ENCODE peak calls at places on chromosomes 4 and X, in five cellular contexts. One of them, this sample, is unnamed.

GRCh38 chr4:55127521-55127920 is 2.1 kb upstream of the KDR start:
- DNase-seq in tibial nerve: no peak
- DNase-seq in HepG2: no peak
- DNase-seq in K562: no peak
- DNase-seq in sigmoid colon: no peak
- DNase-seq in this sample: no peak

GRCh38 chr4:13984996-13985780 is 357.7 kb upstream of the BOD1L1 start:
- DNase-seq in tibial nerve: no peak
- DNase-seq in K562: no peak
- DNase-seq in sigmoid colon: no peak
- DNase-seq in HepG2: no peak
- DNase-seq in this sample: no peak

GRCh38 chrX:150361777-150362351 is 1.3 kb upstream of the MAMLD1 start:
- DNase-seq in K562: no peak
- DNase-seq in sigmoid colon: peak
- DNase-seq in HepG2: no peak
- DNase-seq in tibial nerve: no peak
- DNase-seq in this sample: no peak

GRCh38 chrX:25807022-25807421 is 331.1 kb upstream of the MAGEB18 start:
- DNase-seq in HepG2: no peak
- DNase-seq in sigmoid colon: no peak
- DNase-seq in K562: no peak
- DNase-seq in tibial nerve: no peak
- DNase-seq in this sample: no peak

GRCh38 chrX:2474963-2475726 is 25.6 kb downstream of the DHRSX start:
- DNase-seq in K562: no peak
- DNase-seq in tibial nerve: no peak
- DNase-seq in sigmoid colon: no peak
- DNase-seq in HepG2: no peak
- DNase-seq in this sample: no peak

GRCh38 chrX:95841863-95842262 is 842.8 kb upstream of the DIAPH2 start:
- DNase-seq in tibial nerve: no peak
- DNase-seq in K562: no peak
- DNase-seq in HepG2: no peak
- DNase-seq in sigmoid colon: no peak
- DNase-seq in this sample: no peak

GRCh38 chr4:181509073-181509472 is 734.1 kb upstream of the TENM3 start:
- DNase-seq in sigmoid colon: no peak
- DNase-seq in tibial nerve: no peak
- DNase-seq in K562: no peak
- DNase-seq in HepG2: no peak
- DNase-seq in this sample: no peak

GRCh38 chr4:78653655-78654054 is 102.1 kb downstream of the ANXA3 start:
- DNase-seq in HepG2: no peak
- DNase-seq in K562: peak
- DNase-seq in tibial nerve: no peak
- DNase-seq in sigmoid colon: no peak
- DNase-seq in this sample: no peak

GRCh38 chrX:94178145-94178790 is 504.3 kb downstream of the FAM133A start:
- DNase-seq in sigmoid colon: no peak
- DNase-seq in HepG2: no peak
- DNase-seq in tibial nerve: no peak
- DNase-seq in K562: no peak
- DNase-seq in this sample: no peak

GRCh38 chr4:55018521-55018920 is 106.9 kb downstream of the KDR start:
- DNase-seq in K562: no peak
- DNase-seq in tibial nerve: no peak
- DNase-seq in HepG2: no peak
- DNase-seq in sigmoid colon: no peak
- DNase-seq in this sample: no peak

GRCh38 chr4:44071959-44072955 is 376.4 kb downstream of the KCTD8 start:
- DNase-seq in HepG2: no peak
- DNase-seq in sigmoid colon: no peak
- DNase-seq in tibial nerve: no peak
- DNase-seq in K562: no peak
- DNase-seq in this sample: no peak

GRCh38 chr4:165096776-165097175 is 15.9 kb downstream of the TMEM192 start:
- DNase-seq in tibial nerve: no peak
- DNase-seq in sigmoid colon: no peak
- DNase-seq in K562: no peak
- DNase-seq in HepG2: peak
- DNase-seq in this sample: no peak

DNA sequence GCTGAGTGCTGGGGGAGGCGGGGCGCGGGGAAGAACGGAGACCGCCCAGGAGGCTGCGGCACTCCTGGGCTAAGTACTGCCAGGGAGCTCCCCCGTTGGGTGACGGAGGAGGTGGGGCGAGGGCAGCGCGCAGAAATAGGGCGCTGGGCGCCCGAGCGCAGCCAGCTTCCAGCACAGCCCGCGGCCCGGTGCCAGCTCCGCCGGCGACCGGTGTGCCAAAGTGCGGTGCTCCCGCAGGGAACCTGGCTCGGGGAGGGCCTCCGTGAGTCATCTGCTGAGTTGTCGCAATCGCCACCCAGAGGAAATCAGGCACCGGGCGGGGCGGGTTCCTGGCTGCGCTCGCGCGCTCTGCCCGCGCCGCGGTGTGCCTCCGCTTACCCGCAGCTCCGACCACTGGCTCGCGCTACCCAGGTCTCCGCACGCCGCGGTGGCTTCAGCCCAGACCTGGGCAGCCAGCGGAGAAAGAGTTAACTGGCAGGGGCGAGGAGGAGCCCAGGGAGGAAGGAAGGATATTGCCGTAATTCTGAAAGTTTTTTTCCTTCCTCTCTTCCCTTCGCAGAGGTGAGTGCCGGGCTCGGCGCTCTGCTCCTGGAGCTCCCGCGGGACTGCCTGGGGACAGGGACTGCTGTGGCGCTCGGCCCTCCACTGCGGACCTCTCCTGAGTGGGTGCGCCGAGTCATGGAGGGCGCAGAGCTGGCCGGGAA is at the start of gene GPAT3:
- DNase-seq in tibial nerve: peak
- DNase-seq in K562: peak
- DNase-seq in sigmoid colon: peak
- DNase-seq in HepG2: peak
- DNase-seq in this sample: peak
- TF ChIP-seq POLR2A in tibial nerve: peak
- TF ChIP-seq POLR2A in K562: peak
- TF ChIP-seq POLR2A in sigmoid colon: peak
- TF ChIP-seq POLR2A in HepG2: peak
- TF ChIP-seq POLR2A in this sample: peak

GRCh38 chr4:121688261-121688660 is 8.5 kb downstream of the ANXA5 start:
- DNase-seq in tibial nerve: no peak
- DNase-seq in HepG2: no peak
- DNase-seq in sigmoid colon: no peak
- DNase-seq in K562: no peak
- DNase-seq in this sample: no peak

GRCh38 chr4:121686265-121686664 is 10.5 kb downstream of the ANXA5 start:
- DNase-seq in K562: no peak
- DNase-seq in HepG2: no peak
- DNase-seq in tibial nerve: no peak
- DNase-seq in sigmoid colon: no peak
- DNase-seq in this sample: no peak

GRCh38 chr4:121690001-121690400 is 6.8 kb downstream of the ANXA5 start:
- DNase-seq in sigmoid colon: no peak
- DNase-seq in tibial nerve: no peak
- DNase-seq in K562: no peak
- DNase-seq in HepG2: no peak
- DNase-seq in this sample: no peak

GRCh38 chr4:121685257-121685656 is 11.5 kb downstream of the ANXA5 start:
- DNase-seq in K562: no peak
- DNase-seq in sigmoid colon: no peak
- DNase-seq in HepG2: no peak
- DNase-seq in tibial nerve: no peak
- DNase-seq in this sample: no peak

GRCh38 chr4:121688696-121689095 is 8.1 kb downstream of the ANXA5 start:
- DNase-seq in K562: no peak
- DNase-seq in sigmoid colon: no peak
- DNase-seq in tibial nerve: no peak
- DNase-seq in HepG2: no peak
- DNase-seq in this sample: no peak
- H3K27ac ChIP-seq in K562: no peak
- H3K27ac ChIP-seq in sigmoid colon: no peak
- H3K27ac ChIP-seq in tibial nerve: no peak
- H3K27ac ChIP-seq in HepG2: peak
- H3K27ac ChIP-seq in this sample: no peak

DNA sequence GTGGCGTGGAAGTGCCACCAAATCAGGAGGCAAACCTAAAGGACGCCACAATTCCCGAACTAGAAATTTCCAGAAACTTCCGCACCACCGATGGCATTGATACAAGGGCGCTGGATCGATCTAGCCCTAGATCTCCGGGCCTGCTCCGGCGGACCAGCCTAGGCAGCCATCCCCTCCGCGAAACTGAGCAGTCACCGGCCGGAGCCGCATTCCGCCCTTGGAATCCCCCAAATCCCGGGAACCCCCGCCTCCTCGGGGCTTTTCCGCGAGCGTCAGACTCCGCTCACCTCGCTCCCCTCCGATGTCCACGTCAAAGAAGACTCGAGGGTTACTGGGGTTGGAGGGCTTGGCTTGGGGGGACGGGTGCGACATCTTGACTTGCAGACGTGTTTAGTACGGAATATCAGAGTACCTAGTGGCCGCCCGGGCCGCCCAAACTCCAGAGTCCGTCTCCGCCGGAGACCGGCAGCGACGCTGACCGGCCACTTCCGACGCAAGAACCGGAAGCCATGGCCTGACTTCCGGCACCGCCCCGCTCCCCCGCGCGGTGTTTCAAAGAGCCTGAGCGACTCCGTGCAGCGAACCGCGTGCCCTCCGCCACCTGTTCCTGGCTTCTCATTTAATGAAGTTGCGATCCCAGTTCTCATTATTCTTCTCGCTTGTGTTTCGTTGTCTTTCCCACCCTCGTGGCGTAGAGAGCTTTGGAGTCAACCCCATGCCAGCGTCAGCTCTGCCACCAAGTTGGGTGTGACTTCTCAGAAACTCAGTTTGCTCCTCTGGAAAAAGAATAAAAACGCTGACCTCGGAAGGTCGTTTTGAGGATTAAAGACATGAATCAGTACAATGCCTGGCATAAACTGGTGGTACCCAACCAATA is at the start of gene PPID:
- DNase-seq in tibial nerve: peak
- DNase-seq in K562: peak
- DNase-seq in HepG2: peak
- DNase-seq in sigmoid colon: peak
- DNase-seq in this sample: peak
- TF ChIP-seq POLR2A in tibial nerve: peak
- TF ChIP-seq POLR2A in K562: peak
- TF ChIP-seq POLR2A in HepG2: peak
- TF ChIP-seq POLR2A in sigmoid colon: peak
- TF ChIP-seq POLR2A in this sample: no peak

GRCh38 chr4:136476773-136477172 is 1055.5 kb downstream of the PCDH18 start:
- DNase-seq in tibial nerve: no peak
- DNase-seq in sigmoid colon: no peak
- DNase-seq in K562: no peak
- DNase-seq in HepG2: no peak
- DNase-seq in this sample: no peak
- H3K27ac ChIP-seq in tibial nerve: no peak
- H3K27ac ChIP-seq in sigmoid colon: no peak
- H3K27ac ChIP-seq in K562: no peak
- H3K27ac ChIP-seq in HepG2: no peak
- H3K27ac ChIP-seq in this sample: no peak

DNA sequence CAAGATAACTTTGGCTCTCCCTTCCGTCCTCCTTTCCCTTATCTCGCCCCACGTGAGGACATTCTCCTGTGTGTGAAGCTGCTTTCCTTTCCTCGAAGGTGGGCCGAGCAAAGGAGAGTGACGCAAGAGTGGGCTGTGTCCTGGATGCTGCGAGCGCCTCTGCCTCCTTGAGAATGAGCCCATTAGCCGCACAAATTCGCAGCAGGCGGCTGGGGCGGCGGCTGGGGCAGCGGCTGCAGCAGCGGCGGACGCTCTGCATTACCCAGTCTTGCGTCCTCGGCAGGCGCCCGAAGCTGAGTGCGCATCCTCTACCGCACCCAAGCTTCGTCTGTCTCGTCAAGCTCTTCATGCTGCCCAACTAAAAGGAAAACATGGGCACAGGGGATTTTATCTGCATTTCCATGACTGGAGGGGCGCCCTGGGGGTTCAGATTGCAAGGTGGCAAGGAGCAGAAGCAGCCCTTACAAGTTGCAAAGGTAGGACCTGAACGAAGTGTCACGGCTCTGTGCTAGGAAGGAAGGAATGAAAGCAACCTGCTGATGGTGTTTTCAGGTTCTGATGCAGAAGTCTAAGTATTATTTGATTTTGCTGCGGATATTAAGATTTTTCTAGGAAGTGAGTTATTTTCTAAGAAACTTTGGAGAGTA is at the start of gene SYNPO2:
- DNase-seq in tibial nerve: peak
- DNase-seq in sigmoid colon: peak
- DNase-seq in HepG2: no peak
- DNase-seq in K562: no peak
- DNase-seq in this sample: peak
- TF ChIP-seq POLR2A in tibial nerve: peak
- TF ChIP-seq POLR2A in sigmoid colon: peak
- TF ChIP-seq POLR2A in HepG2: no peak
- TF ChIP-seq POLR2A in K562: no peak
- TF ChIP-seq POLR2A in this sample: peak

GRCh38 chrX:44572340-44572938 is 29.8 kb upstream of the FUNDC1 start:
- DNase-seq in HepG2: no peak
- DNase-seq in sigmoid colon: no peak
- DNase-seq in K562: no peak
- DNase-seq in tibial nerve: no peak
- DNase-seq in this sample: no peak

GRCh38 chrX:44570524-44570923 is 27.9 kb upstream of the FUNDC1 start:
- DNase-seq in sigmoid colon: no peak
- DNase-seq in K562: no peak
- DNase-seq in HepG2: no peak
- DNase-seq in tibial nerve: no peak
- DNase-seq in this sample: no peak

GRCh38 chrX:44569122-44569521 is 26.5 kb upstream of the FUNDC1 start:
- DNase-seq in HepG2: no peak
- DNase-seq in sigmoid colon: no peak
- DNase-seq in tibial nerve: no peak
- DNase-seq in K562: no peak
- DNase-seq in this sample: no peak

GRCh38 chrX:44568196-44568595 is 25.5 kb upstream of the FUNDC1 start:
- DNase-seq in K562: no peak
- DNase-seq in HepG2: no peak
- DNase-seq in sigmoid colon: no peak
- DNase-seq in tibial nerve: no peak
- DNase-seq in this sample: no peak
- H3K27ac ChIP-seq in K562: no peak
- H3K27ac ChIP-seq in HepG2: no peak
- H3K27ac ChIP-seq in sigmoid colon: no peak
- H3K27ac ChIP-seq in tibial nerve: no peak
- H3K27ac ChIP-seq in this sample: no peak